ENCODE peak calls at places on chromosome 6, in five cellular contexts. N, D, V, O and R are unnamed samples.

GRCh38 chr6:15904651-15905376 is 224.1 kb upstream of the MYLIP start:
- DNase-seq in N (no peak), D (peak; percentile 18), V (no peak), O (no peak), R (no peak)

GRCh38 chr6:43812850-43813584 is 43.0 kb downstream of the VEGFA start:
- DNase-seq in N (peak; percentile 7), D (peak; percentile 50), V (no peak), O (no peak), R (peak; percentile 52)

GRCh38 chr6:110421749-110422443 is 6.5 kb upstream of the DDO start:
- DNase-seq in N (no peak), D (no peak), V (no peak), O (no peak), R (no peak)

GRCh38 chr6:119974430-119975159 is 625.0 kb upstream of the MAN1A1 start:
- DNase-seq in N (no peak), D (no peak), V (no peak), O (no peak), R (no peak)

GRCh38 chr6:26217714-26218075 is 130.5 kb downstream of the HFE start:
- DNase-seq in N (no peak), D (peak; percentile 50), V (peak; percentile 61), O (no peak), R (peak; percentile 33)

GRCh38 chr6:16717275-16717942 is 43.9 kb downstream of the ATXN1 start:
- DNase-seq in N (no peak), D (no peak), V (no peak), O (no peak), R (no peak)

GRCh38 chr6:35011096-35012041 is 122.3 kb downstream of the ANKS1A start:
- DNase-seq in N (no peak), D (peak; percentile 46), V (no peak), O (no peak), R (no peak)

GRCh38 chr6:2245954-2246863 is 804 bp upstream of the GMDS start:
- DNase-seq in N (peak; percentile 62), D (peak; percentile 43), V (peak; percentile 70), O (no peak), R (peak; percentile 75)

GRCh38 chr6:88728756-88729155 is 234.7 kb downstream of the RNGTT start:
- DNase-seq in N (no peak), D (no peak), V (peak; percentile 61), O (no peak), R (no peak)

GRCh38 chr6:161035182-161035980 is 43.8 kb downstream of the MAP3K4 start:
- DNase-seq in N (no peak), D (no peak), V (no peak), O (no peak), R (no peak)

GRCh38 chr6:5981274-5982026 is 25.3 kb downstream of the NRN1 start:
- DNase-seq in N (peak; percentile 9), D (no peak), V (no peak), O (no peak), R (no peak)

GRCh38 chr6:80095600-80095999 is 10.9 kb upstream of the BCKDHB start:
- DNase-seq in N (no peak), D (no peak), V (no peak), O (no peak), R (no peak)

GRCh38 chr6:56766806-56767178 is 124.1 kb upstream of the DST start:
- DNase-seq in N (peak; percentile 91), D (peak; percentile 74), V (no peak), O (no peak), R (no peak)

GRCh38 chr6:2132416-2132815 is 113.0 kb downstream of the GMDS start:
- DNase-seq in N (peak; percentile 12), D (no peak), V (no peak), O (no peak), R (no peak)

GRCh38 chr6:11613858-11614257 is 76.3 kb downstream of the TMEM170B start:
- DNase-seq in N (peak; percentile 98), D (peak; percentile 94), V (no peak), O (no peak), R (peak; percentile 92)

GRCh38 chr6:46963626-46964025 is 41.9 kb upstream of the ADGRF5 start:
- DNase-seq in N (no peak), D (no peak), V (no peak), O (no peak), R (peak; percentile 73)

GRCh38 chr6:116265081-116265829 is 11.4 kb upstream of the TSPYL4 start:
- DNase-seq in N (peak; percentile 23), D (no peak), V (no peak), O (no peak), R (no peak)

GRCh38 chr6:100271625-100272024 is 193.1 kb downstream of the SIM1 start:
- DNase-seq in N (no peak), D (no peak), V (no peak), O (no peak), R (no peak)

GRCh38 chr6:41430875-41431274 is 95.5 kb downstream of the NCR2 start:
- DNase-seq in N (peak; percentile 70), D (peak; percentile 82), V (no peak), O (no peak), R (no peak)

GRCh38 chr6:15160812-15161211 is 85.1 kb upstream of the JARID2 start:
- DNase-seq in N (no peak), D (no peak), V (no peak), O (no peak), R (no peak)

GRCh38 chr6:155509743-155510475 is 54.3 kb upstream of the NOX3 start:
- DNase-seq in N (no peak), D (no peak), V (no peak), O (no peak), R (no peak)

GRCh38 chr6:1122083-1122482 is 189.8 kb upstream of the FOXQ1 start:
- DNase-seq in N (no peak), D (no peak), V (no peak), O (no peak), R (no peak)

GRCh38 chr6:17591292-17591691 is 8.8 kb upstream of the FAM8A1 start:
- DNase-seq in N (no peak), D (peak; percentile 22), V (no peak), O (no peak), R (peak; percentile 64)

GRCh38 chr6:20907486-20908071 is 373.3 kb downstream of the CDKAL1 start:
- DNase-seq in N (no peak), D (no peak), V (peak; percentile 72), O (no peak), R (no peak)

GRCh38 chr6:139028242-139028657 is 295 bp upstream of the ABRACL start:
- DNase-seq in N (no peak), D (no peak), V (peak; percentile 89), O (no peak), R (no peak)

GRCh38 chr6:25369043-25369442 is 89.9 kb downstream of the CARMIL1 start:
- DNase-seq in N (no peak), D (no peak), V (no peak), O (no peak), R (no peak)

GRCh38 chr6:113383701-113384100 is 473.4 kb upstream of the MARCKS start:
- DNase-seq in N (peak; percentile 69), D (no peak), V (no peak), O (no peak), R (no peak)

GRCh38 chr6:27894839-27895762 is 17.1 kb downstream of the OR2B2 start:
- DNase-seq in N (peak; percentile 88), D (peak; percentile 90), V (peak; percentile 69), O (peak; percentile 66), R (peak; percentile 87)

GRCh38 chr6:28212510-28213212 is 12.4 kb upstream of the ZSCAN9 start:
- DNase-seq in N (peak; percentile 90), D (peak; percentile 86), V (peak; percentile 84), O (peak; percentile 70), R (peak; percentile 35)

GRCh38 chr6:135087803-135088202 is 33.2 kb upstream of the HBS1L start:
- DNase-seq in N (no peak), D (peak; percentile 29), V (no peak), O (no peak), R (no peak)

GRCh38 chr6:169801396-169802160 is 50.2 kb downstream of the ERMARD start:
- DNase-seq in N (no peak), D (no peak), V (peak; percentile 32), O (no peak), R (no peak)

GRCh38 chr6:169798764-169799473 is 47.5 kb downstream of the ERMARD start:
- DNase-seq in N (no peak), D (no peak), V (no peak), O (no peak), R (no peak)

GRCh38 chr6:169800116-169800667 is 48.8 kb downstream of the ERMARD start:
- DNase-seq in N (no peak), D (no peak), V (no peak), O (no peak), R (no peak)

GRCh38 chr6:169799474-169799926 is 48.1 kb downstream of the ERMARD start:
- DNase-seq in N (no peak), D (no peak), V (no peak), O (no peak), R (no peak)

DNA sequence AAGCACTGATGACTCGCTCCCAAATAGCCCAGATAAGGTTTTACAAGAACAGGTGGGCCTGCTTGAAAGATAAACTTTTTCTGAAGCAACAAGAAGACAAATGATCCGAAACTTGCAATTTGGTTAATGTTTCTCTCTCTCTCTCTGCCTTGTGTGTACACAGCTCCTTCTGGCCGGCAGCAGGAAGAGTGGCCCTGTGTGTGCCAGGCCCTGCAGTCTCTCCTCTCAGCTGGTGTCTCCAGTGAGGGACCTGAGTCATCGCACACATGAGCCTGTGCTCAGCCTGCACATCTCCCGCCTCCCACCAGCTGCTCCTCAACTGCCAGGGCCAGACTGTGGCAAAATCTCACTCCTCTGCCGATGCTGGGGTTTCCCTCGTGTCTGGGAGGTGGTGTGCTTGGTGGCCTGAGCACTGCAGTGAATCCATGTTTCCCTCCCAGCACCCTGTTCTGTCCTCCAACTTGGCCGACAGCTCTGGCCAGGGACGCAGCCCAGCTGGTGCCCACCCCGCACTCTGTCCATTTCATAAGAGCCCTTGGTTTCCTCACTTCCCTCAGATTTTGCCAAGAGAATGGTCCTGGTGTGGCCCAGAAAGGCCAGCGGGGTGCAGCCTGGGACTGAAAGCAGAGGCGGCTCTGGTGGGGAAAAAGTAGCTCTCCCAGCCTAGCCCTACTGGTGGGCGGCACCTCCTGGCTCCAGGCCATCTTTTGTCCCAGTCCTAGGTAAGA is 49.4 kb downstream of the ERMARD start:
- DNase-seq in N (peak; percentile 82), D (peak; percentile 72), V (peak; percentile 32), O (no peak), R (no peak)
- H3K14ac ChIP-seq in N (no peak overlapping the region), D (no peak overlapping the region), V (no peak overlapping the region), O (peak overlapping the region; percentile 59), R (no peak overlapping the region)

GRCh38 chr6:150202934-150203333 is 60.1 kb downstream of the PPP1R14C start:
- DNase-seq in N (no peak), D (no peak), V (no peak), O (no peak), R (no peak)
- H3K4me2 ChIP-seq in N (no peak overlapping the region), D (no peak overlapping the region), V (no peak overlapping the region), O (no peak overlapping the region), R (no peak overlapping the region)

GRCh38 chr6:89819336-89820130 is at the start of gene MDN1:
- DNase-seq in N (peak; percentile 95), D (peak; percentile 97), V (peak; percentile 93), O (peak; percentile 93), R (peak; percentile 97)

GRCh38 chr6:89818977-89819335 is 638 bp downstream of the MDN1 start:
- DNase-seq in N (peak; percentile 30), D (peak; percentile 53), V (no peak), O (peak; percentile 41), R (peak; percentile 37)

GRCh38 chr6:89817481-89817880 is 2.1 kb downstream of the MDN1 start:
- DNase-seq in N (no peak), D (no peak), V (peak; percentile 79), O (no peak), R (no peak)
- H2BK5ac ChIP-seq in N (no peak overlapping the region), D (no peak overlapping the region), V (peak overlapping the region; percentile 5), O (no peak overlapping the region), R (no peak overlapping the region)

DNA sequence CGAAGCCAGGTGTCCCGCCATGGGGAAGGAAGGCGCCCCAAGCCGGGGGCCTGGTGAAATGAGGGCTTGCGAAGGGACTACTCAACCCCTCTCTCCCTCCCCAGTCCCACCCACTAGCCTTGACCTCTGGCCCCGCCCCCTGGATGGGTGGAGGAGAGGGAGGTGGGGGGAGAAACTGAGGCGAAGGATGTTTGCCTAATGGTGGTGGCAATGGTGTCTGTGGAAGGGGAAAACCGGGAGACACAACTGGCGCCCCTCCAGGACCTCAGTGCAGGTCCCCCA is at the start of gene POU5F1:
- DNase-seq in N (no peak), D (no peak), V (peak; percentile 80), O (no peak), R (no peak)
- H3K14ac ChIP-seq in N (no peak within 1 kb of the TSS), D (no peak within 1 kb of the TSS), V (peak within 1 kb of the TSS; percentile 45), O (no peak within 1 kb of the TSS), R (no peak within 1 kb of the TSS)